ENCODE peak calls at places on chromosomes 4 and X, in seven cellular contexts. J, W, Q, G, X, Z and T are unnamed samples.

GRCh38 chr4:102143433-102143832 is 201.8 kb downstream of the SLC39A8 start:
- DNase-seq in J (no peak), W (no peak), X (no peak), Q (no peak), Z (no peak), G (no peak), T (peak; percentile 41)

GRCh38 chr4:140239311-140239710 is 85.3 kb upstream of the MAML3 start:
- DNase-seq in Z (no peak), W (no peak), J (no peak), Q (no peak), X (no peak), G (no peak), T (peak; percentile 46)

GRCh38 chr4:114921790-114922581 is 191.4 kb downstream of the NDST4 start:
- DNase-seq in X (peak; percentile 30), G (no peak), Q (peak; percentile 31), Z (no peak), W (peak; percentile 29), J (no peak), T (no peak)

GRCh38 chr4:90145331-90145730 is 18.1 kb downstream of the CCSER1 start:
- DNase-seq in X (no peak), W (no peak), J (no peak), G (no peak), Z (no peak), Q (no peak), T (no peak)

GRCh38 chrX:45527834-45528233 is 327.2 kb upstream of the DIPK2B start:
- DNase-seq in Q (no peak), W (no peak), X (no peak), Z (no peak), J (no peak), G (no peak), T (no peak)

GRCh38 chrX:109336141-109336540 is 145.7 kb downstream of the GUCY2F start:
- DNase-seq in Z (no peak), G (no peak), W (no peak), X (no peak), Q (no peak), J (no peak), T (no peak)

GRCh38 chr4:85055558-85055957 is 89.1 kb upstream of the WDFY3 start:
- DNase-seq in W (no peak), J (no peak), Z (no peak), G (no peak), Q (no peak), X (no peak), T (no peak)

GRCh38 chr4:47122592-47123291 is 91.4 kb downstream of the GABRB1 start:
- DNase-seq in G (peak; percentile 4), X (peak; percentile 79), J (no peak), Z (no peak), W (peak; percentile 68), Q (no peak), T (peak; percentile 70)

GRCh38 chrX:44874481-44875184 is 1.6 kb downstream of the KDM6A start:
- DNase-seq in X (peak; percentile 48), Q (no peak), W (peak; percentile 66), Z (no peak), J (no peak), G (no peak), T (peak; percentile 13)

GRCh38 chr4:168164915-168165548 is 72.7 kb downstream of the ANXA10 start:
- DNase-seq in X (no peak), W (no peak), G (no peak), Q (no peak), Z (no peak), J (no peak), T (no peak)

GRCh38 chrX:23864719-23865349 is 42.9 kb downstream of the APOO start:
- DNase-seq in J (no peak), Q (no peak), G (no peak), W (no peak), Z (no peak), X (no peak), T (no peak)

GRCh38 chr4:18020671-18021469 is 685 bp downstream of the LCORL start:
- DNase-seq in J (peak; percentile 60), X (peak; percentile 92), G (peak; percentile 33), Z (no peak), W (peak; percentile 73), Q (peak; percentile 80), T (peak; percentile 85)

GRCh38 chr4:108168672-108169562 is at the start of gene LEF1:
- DNase-seq in X (peak; percentile 93), J (peak; percentile 13), Z (no peak), W (peak; percentile 25), G (no peak), Q (no peak), T (peak; percentile 45)

GRCh38 chr4:40056722-40057539 is at the start of gene N4BP2:
- DNase-seq in G (no peak), W (peak; percentile 86), Z (peak; percentile 19), J (peak; percentile 87), X (peak; percentile 96), Q (peak; percentile 92), T (peak; percentile 91)

GRCh38 chr4:59412739-59413138 is 1787.4 kb upstream of the ADGRL3 start:
- DNase-seq in Q (no peak), J (no peak), Z (no peak), G (no peak), W (no peak), X (no peak), T (no peak)

GRCh38 chr4:141646969-141647368 is 10.6 kb downstream of the IL15 start:
- DNase-seq in X (no peak), J (no peak), G (no peak), Z (no peak), W (no peak), Q (no peak), T (no peak)

GRCh38 chr4:173367285-173367684 is 3.5 kb upstream of the SAP30 start:
- DNase-seq in X (no peak), W (no peak), Z (no peak), J (no peak), G (no peak), Q (no peak), T (no peak)

GRCh38 chr4:167238226-167238625 is 3.9 kb upstream of the SPOCK3 start:
- DNase-seq in Q (no peak), G (no peak), W (no peak), Z (no peak), J (no peak), X (no peak), T (no peak)

GRCh38 chrX:526295-527224 is 104.0 kb upstream of the SHOX start:
- DNase-seq in W (no peak), J (no peak), G (no peak), X (no peak), Z (no peak), Q (no peak), T (no peak)

GRCh38 chrX:95893632-95894031 is 791.0 kb upstream of the DIAPH2 start:
- DNase-seq in W (no peak), G (no peak), Q (no peak), Z (no peak), X (no peak), J (no peak), T (no peak)

GRCh38 chrX:130120746-130121504 is 10.6 kb upstream of the ELF4 start:
- DNase-seq in Q (peak; percentile 77), G (no peak), W (peak; percentile 65), J (peak; percentile 76), X (peak; percentile 75), Z (peak; percentile 31), T (peak; percentile 73)

GRCh38 chr4:55947912-55948725 is 626 bp upstream of the CEP135 start:
- DNase-seq in X (no peak), W (peak; percentile 27), G (peak; percentile 72), Q (no peak), J (no peak), Z (no peak), T (no peak)

GRCh38 chr4:110634320-110635154 is 11.7 kb upstream of the PITX2 start:
- DNase-seq in Q (no peak), Z (no peak), W (no peak), X (no peak), J (no peak), G (no peak), T (no peak)

GRCh38 chr4:131046821-131047220 is 1950.9 kb downstream of the C4orf33 start:
- DNase-seq in W (no peak), Z (no peak), G (no peak), Q (no peak), X (no peak), J (no peak), T (no peak)

GRCh38 chr4:7103031-7103598 is 35.3 kb upstream of the GRPEL1 start:
- DNase-seq in Z (peak; percentile 66), W (peak; percentile 93), J (peak; percentile 93), G (no peak), X (peak; percentile 95), Q (peak; percentile 93), T (peak; percentile 93)

GRCh38 chr4:182556576-182556975 is 313.4 kb downstream of the TENM3 start:
- DNase-seq in X (no peak), J (no peak), G (no peak), Q (no peak), W (no peak), Z (no peak), T (no peak)

GRCh38 chr4:174352405-174352804 is 68.7 kb downstream of the CEP44 start:
- DNase-seq in W (no peak), G (no peak), X (no peak), J (no peak), Q (no peak), Z (no peak), T (no peak)

DNA sequence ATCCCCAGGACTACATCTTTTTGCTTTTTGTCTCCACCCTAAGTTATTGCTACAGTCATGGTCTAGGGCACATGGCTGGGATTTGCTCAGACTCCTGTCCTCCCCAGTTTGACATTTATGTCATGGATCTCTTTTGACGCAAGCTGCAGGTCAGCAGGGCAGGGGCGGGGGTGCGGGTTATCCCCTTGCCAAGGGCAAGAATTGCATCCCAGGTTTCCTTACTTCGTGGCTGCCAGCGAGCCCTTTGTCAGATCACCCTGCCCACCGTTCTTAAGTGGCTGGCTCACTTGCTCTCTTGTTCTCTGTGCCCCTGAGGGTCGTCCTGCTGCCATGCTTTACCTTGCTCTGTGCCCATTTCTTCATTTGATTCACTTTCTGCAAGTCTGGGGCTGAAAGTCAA is 21.1 kb upstream of the UBA1 start:
- DNase-seq in W (no peak), Q (no peak), Z (no peak), J (no peak), X (no peak), G (no peak), T (no peak)
- H3K36me3 ChIP-seq in W (no peaks in the 10 kb centered on the region), Q (peaks cover 71% of the 10 kb centered on the region), Z (peaks cover 33% of the 10 kb centered on the region), J (peaks cover 75% of the 10 kb centered on the region), X (no peaks in the 10 kb centered on the region), G (peaks cover 25% of the 10 kb centered on the region), T (peaks cover 49% of the 10 kb centered on the region)

DNA sequence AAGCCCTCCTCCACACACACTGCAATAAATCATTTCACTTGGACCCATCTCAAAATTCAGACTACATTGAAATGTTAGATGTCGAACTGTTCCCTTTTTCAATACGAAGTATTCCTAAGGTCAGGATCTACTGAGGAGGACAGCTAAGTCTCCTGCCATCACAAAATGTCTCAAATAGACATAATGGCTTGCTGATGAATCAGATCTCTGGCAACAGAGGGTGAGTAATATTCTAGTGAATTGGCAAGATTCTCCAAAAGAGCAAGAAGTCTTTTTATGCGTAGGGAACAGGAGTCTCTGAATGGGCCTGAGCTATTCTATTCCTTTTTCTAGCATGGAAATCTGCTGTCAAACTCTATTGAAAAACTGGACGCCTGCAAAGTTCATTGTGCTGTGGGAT is 145.4 kb downstream of the FNIP2 start:
- DNase-seq in J (no peak), Z (no peak), Q (no peak), W (no peak), G (peak; percentile 74), X (no peak), T (no peak)
- TF ChIP-seq CTCF in J (no peak), Z (no peak), Q (no peak), W (no peak), G (no peak), X (no peak), T (no peak)

GRCh38 chr4:186839122-186840037 is 115.7 kb upstream of the FAT1 start:
- DNase-seq in Z (no peak), J (no peak), W (no peak), Q (no peak), X (no peak), G (peak; percentile 56), T (no peak)
- H3K4me3 ChIP-seq in Z (peak overlapping the region; percentile 74), J (peak overlapping the region; percentile 37), W (no peak overlapping the region), Q (no peak overlapping the region), X (no peak overlapping the region), G (no peak overlapping the region), T (no peak overlapping the region)

GRCh38 chr4:118313098-118313497 is 39.7 kb downstream of the PRSS12 start:
- DNase-seq in Z (no peak), J (no peak), Q (no peak), G (no peak), X (peak; percentile 16), W (no peak), T (peak; percentile 58)
- H3K36me3 ChIP-seq in Z (no peaks in the 10 kb centered on the region), J (no peaks in the 10 kb centered on the region), Q (no peaks in the 10 kb centered on the region), G (peaks cover 3% of the 10 kb centered on the region), X (no peaks in the 10 kb centered on the region), W (no peaks in the 10 kb centered on the region), T (peaks cover 2% of the 10 kb centered on the region)